ENCODE peak calls at places on chromosomes 2 and 18, in seven cellular contexts. One of them, this sample, is unnamed.

GRCh38 chr2:152409691-152410597 is 75.0 kb downstream of the FMNL2 start:
- DNase-seq in D341Med: no peak
- DNase-seq in HS-5: no peak
- DNase-seq in activated CD4-positive, alpha-beta T cell treated with anti-CD3 and anti-CD28 coated beads, Interleukin-2, amount 10 ng/mL, durations not matched to agents 7 days and 5 days: no peak
- DNase-seq in hypothalamus: no peak
- DNase-seq in activated naive CD4-positive, alpha-beta T cell treated with Interleukin-2 at 50 U/mL for 16 hours: no peak
- DNase-seq in GM03348: peak; percentile 41
- DNase-seq in this sample: no peak

GRCh38 chr2:36459725-36460137 is 104.2 kb downstream of the CRIM1 start:
- DNase-seq in activated naive CD4-positive, alpha-beta T cell treated with Interleukin-2 at 50 U/mL for 16 hours: no peak
- DNase-seq in HS-5: no peak
- DNase-seq in activated CD4-positive, alpha-beta T cell treated with anti-CD3 and anti-CD28 coated beads, Interleukin-2, amount 10 ng/mL, durations not matched to agents 7 days and 5 days: no peak
- DNase-seq in D341Med: peak; percentile 48
- DNase-seq in GM03348: no peak
- DNase-seq in hypothalamus: no peak
- DNase-seq in this sample: no peak

GRCh38 chr2:135590594-135591290 is 59.5 kb downstream of the R3HDM1 start:
- DNase-seq in hypothalamus: no peak
- DNase-seq in activated naive CD4-positive, alpha-beta T cell treated with Interleukin-2 at 50 U/mL for 16 hours: no peak
- DNase-seq in D341Med: no peak
- DNase-seq in HS-5: no peak
- DNase-seq in GM03348: no peak
- DNase-seq in activated CD4-positive, alpha-beta T cell treated with anti-CD3 and anti-CD28 coated beads, Interleukin-2, amount 10 ng/mL, durations not matched to agents 7 days and 5 days: no peak
- DNase-seq in this sample: no peak

GRCh38 chr2:177489719-177490301 is 97.2 kb downstream of the AGPS start:
- DNase-seq in D341Med: peak; percentile 36
- DNase-seq in activated CD4-positive, alpha-beta T cell treated with anti-CD3 and anti-CD28 coated beads, Interleukin-2, amount 10 ng/mL, durations not matched to agents 7 days and 5 days: no peak
- DNase-seq in HS-5: peak; percentile 13
- DNase-seq in GM03348: peak; percentile 54
- DNase-seq in activated naive CD4-positive, alpha-beta T cell treated with Interleukin-2 at 50 U/mL for 16 hours: no peak
- DNase-seq in hypothalamus: no peak
- DNase-seq in this sample: no peak

GRCh38 chr2:238784671-238785527 is 63.0 kb upstream of the TWIST2 start:
- DNase-seq in HS-5: peak; percentile 52
- DNase-seq in GM03348: peak; percentile 89
- DNase-seq in activated CD4-positive, alpha-beta T cell treated with anti-CD3 and anti-CD28 coated beads, Interleukin-2, amount 10 ng/mL, durations not matched to agents 7 days and 5 days: peak; percentile 65
- DNase-seq in D341Med: peak; percentile 77
- DNase-seq in hypothalamus: peak; percentile 52
- DNase-seq in activated naive CD4-positive, alpha-beta T cell treated with Interleukin-2 at 50 U/mL for 16 hours: peak; percentile 58
- DNase-seq in this sample: peak; percentile 69

GRCh38 chr2:235627682-235628081 is 133.8 kb downstream of the AGAP1 start:
- DNase-seq in activated CD4-positive, alpha-beta T cell treated with anti-CD3 and anti-CD28 coated beads, Interleukin-2, amount 10 ng/mL, durations not matched to agents 7 days and 5 days: no peak
- DNase-seq in GM03348: no peak
- DNase-seq in D341Med: no peak
- DNase-seq in HS-5: no peak
- DNase-seq in activated naive CD4-positive, alpha-beta T cell treated with Interleukin-2 at 50 U/mL for 16 hours: no peak
- DNase-seq in hypothalamus: no peak
- DNase-seq in this sample: no peak

GRCh38 chr2:158599609-158600008 is 142.9 kb downstream of the PKP4 start:
- DNase-seq in D341Med: no peak
- DNase-seq in activated CD4-positive, alpha-beta T cell treated with anti-CD3 and anti-CD28 coated beads, Interleukin-2, amount 10 ng/mL, durations not matched to agents 7 days and 5 days: no peak
- DNase-seq in HS-5: no peak
- DNase-seq in GM03348: no peak
- DNase-seq in activated naive CD4-positive, alpha-beta T cell treated with Interleukin-2 at 50 U/mL for 16 hours: no peak
- DNase-seq in hypothalamus: no peak
- DNase-seq in this sample: no peak

GRCh38 chr2:40412456-40412855 is 39.4 kb downstream of the SLC8A1 start:
- DNase-seq in hypothalamus: no peak
- DNase-seq in activated CD4-positive, alpha-beta T cell treated with anti-CD3 and anti-CD28 coated beads, Interleukin-2, amount 10 ng/mL, durations not matched to agents 7 days and 5 days: no peak
- DNase-seq in activated naive CD4-positive, alpha-beta T cell treated with Interleukin-2 at 50 U/mL for 16 hours: no peak
- DNase-seq in HS-5: peak; percentile 46
- DNase-seq in D341Med: no peak
- DNase-seq in GM03348: no peak
- DNase-seq in this sample: no peak

GRCh38 chr2:235637906-235638305 is 144.1 kb downstream of the AGAP1 start:
- DNase-seq in HS-5: no peak
- DNase-seq in GM03348: no peak
- DNase-seq in D341Med: no peak
- DNase-seq in activated naive CD4-positive, alpha-beta T cell treated with Interleukin-2 at 50 U/mL for 16 hours: no peak
- DNase-seq in activated CD4-positive, alpha-beta T cell treated with anti-CD3 and anti-CD28 coated beads, Interleukin-2, amount 10 ng/mL, durations not matched to agents 7 days and 5 days: no peak
- DNase-seq in hypothalamus: no peak
- DNase-seq in this sample: no peak

GRCh38 chr18:28637897-28638296 is 461.0 kb upstream of the CDH2 start:
- DNase-seq in activated naive CD4-positive, alpha-beta T cell treated with Interleukin-2 at 50 U/mL for 16 hours: no peak
- DNase-seq in HS-5: no peak
- DNase-seq in GM03348: no peak
- DNase-seq in D341Med: no peak
- DNase-seq in activated CD4-positive, alpha-beta T cell treated with anti-CD3 and anti-CD28 coated beads, Interleukin-2, amount 10 ng/mL, durations not matched to agents 7 days and 5 days: no peak
- DNase-seq in hypothalamus: no peak
- DNase-seq in this sample: no peak

GRCh38 chr2:196607073-196607472 is 32.4 kb upstream of the CCDC150 start:
- DNase-seq in D341Med: peak; percentile 67
- DNase-seq in HS-5: no peak
- DNase-seq in GM03348: no peak
- DNase-seq in activated naive CD4-positive, alpha-beta T cell treated with Interleukin-2 at 50 U/mL for 16 hours: no peak
- DNase-seq in activated CD4-positive, alpha-beta T cell treated with anti-CD3 and anti-CD28 coated beads, Interleukin-2, amount 10 ng/mL, durations not matched to agents 7 days and 5 days: no peak
- DNase-seq in hypothalamus: no peak
- DNase-seq in this sample: no peak

GRCh38 chr2:224268441-224268840 is 133.5 kb downstream of the FAM124B start:
- DNase-seq in HS-5: peak; percentile 53
- DNase-seq in GM03348: peak; percentile 13
- DNase-seq in hypothalamus: no peak
- DNase-seq in activated CD4-positive, alpha-beta T cell treated with anti-CD3 and anti-CD28 coated beads, Interleukin-2, amount 10 ng/mL, durations not matched to agents 7 days and 5 days: no peak
- DNase-seq in D341Med: no peak
- DNase-seq in activated naive CD4-positive, alpha-beta T cell treated with Interleukin-2 at 50 U/mL for 16 hours: no peak
- DNase-seq in this sample: no peak

GRCh38 chr2:219724628-219725027 is 97.2 kb downstream of the SLC4A3 start:
- DNase-seq in D341Med: no peak
- DNase-seq in GM03348: peak; percentile 36
- DNase-seq in hypothalamus: no peak
- DNase-seq in activated naive CD4-positive, alpha-beta T cell treated with Interleukin-2 at 50 U/mL for 16 hours: no peak
- DNase-seq in activated CD4-positive, alpha-beta T cell treated with anti-CD3 and anti-CD28 coated beads, Interleukin-2, amount 10 ng/mL, durations not matched to agents 7 days and 5 days: no peak
- DNase-seq in HS-5: no peak
- DNase-seq in this sample: no peak

GRCh38 chr2:169272035-169272434 is 90.3 kb downstream of the LRP2 start:
- DNase-seq in GM03348: no peak
- DNase-seq in hypothalamus: no peak
- DNase-seq in activated naive CD4-positive, alpha-beta T cell treated with Interleukin-2 at 50 U/mL for 16 hours: no peak
- DNase-seq in D341Med: no peak
- DNase-seq in activated CD4-positive, alpha-beta T cell treated with anti-CD3 and anti-CD28 coated beads, Interleukin-2, amount 10 ng/mL, durations not matched to agents 7 days and 5 days: no peak
- DNase-seq in HS-5: no peak
- DNase-seq in this sample: no peak

GRCh38 chr18:31970617-31971016 is 27.7 kb upstream of the TRAPPC8 start:
- DNase-seq in D341Med: no peak
- DNase-seq in activated CD4-positive, alpha-beta T cell treated with anti-CD3 and anti-CD28 coated beads, Interleukin-2, amount 10 ng/mL, durations not matched to agents 7 days and 5 days: no peak
- DNase-seq in activated naive CD4-positive, alpha-beta T cell treated with Interleukin-2 at 50 U/mL for 16 hours: no peak
- DNase-seq in HS-5: no peak
- DNase-seq in hypothalamus: no peak
- DNase-seq in GM03348: no peak
- DNase-seq in this sample: no peak

GRCh38 chr18:23204589-23205235 is 69.4 kb downstream of the CABLES1 start:
- DNase-seq in activated naive CD4-positive, alpha-beta T cell treated with Interleukin-2 at 50 U/mL for 16 hours: no peak
- DNase-seq in HS-5: no peak
- DNase-seq in hypothalamus: no peak
- DNase-seq in GM03348: no peak
- DNase-seq in activated CD4-positive, alpha-beta T cell treated with anti-CD3 and anti-CD28 coated beads, Interleukin-2, amount 10 ng/mL, durations not matched to agents 7 days and 5 days: no peak
- DNase-seq in D341Med: no peak
- DNase-seq in this sample: no peak

GRCh38 chr2:127165539-127165935 is 54.6 kb downstream of the CYP27C1 start:
- DNase-seq in activated CD4-positive, alpha-beta T cell treated with anti-CD3 and anti-CD28 coated beads, Interleukin-2, amount 10 ng/mL, durations not matched to agents 7 days and 5 days: no peak
- DNase-seq in HS-5: no peak
- DNase-seq in GM03348: no peak
- DNase-seq in D341Med: no peak
- DNase-seq in hypothalamus: no peak
- DNase-seq in activated naive CD4-positive, alpha-beta T cell treated with Interleukin-2 at 50 U/mL for 16 hours: no peak
- DNase-seq in this sample: no peak

GRCh38 chr18:75110311-75110710 is 98.6 kb downstream of the PTGR3 start:
- DNase-seq in activated naive CD4-positive, alpha-beta T cell treated with Interleukin-2 at 50 U/mL for 16 hours: no peak
- DNase-seq in GM03348: no peak
- DNase-seq in HS-5: no peak
- DNase-seq in hypothalamus: no peak
- DNase-seq in D341Med: no peak
- DNase-seq in activated CD4-positive, alpha-beta T cell treated with anti-CD3 and anti-CD28 coated beads, Interleukin-2, amount 10 ng/mL, durations not matched to agents 7 days and 5 days: no peak
- DNase-seq in this sample: no peak

GRCh38 chr2:95323347-95324155 is 26.4 kb downstream of the KCNIP3 start:
- DNase-seq in D341Med: peak; percentile 67
- DNase-seq in HS-5: no peak
- DNase-seq in activated naive CD4-positive, alpha-beta T cell treated with Interleukin-2 at 50 U/mL for 16 hours: no peak
- DNase-seq in activated CD4-positive, alpha-beta T cell treated with anti-CD3 and anti-CD28 coated beads, Interleukin-2, amount 10 ng/mL, durations not matched to agents 7 days and 5 days: no peak
- DNase-seq in GM03348: peak; percentile 76
- DNase-seq in hypothalamus: no peak
- DNase-seq in this sample: no peak

GRCh38 chr18:58668897-58669296 is 2.4 kb upstream of the MALT1 start:
- DNase-seq in activated CD4-positive, alpha-beta T cell treated with anti-CD3 and anti-CD28 coated beads, Interleukin-2, amount 10 ng/mL, durations not matched to agents 7 days and 5 days: no peak
- DNase-seq in HS-5: no peak
- DNase-seq in D341Med: no peak
- DNase-seq in GM03348: no peak
- DNase-seq in activated naive CD4-positive, alpha-beta T cell treated with Interleukin-2 at 50 U/mL for 16 hours: no peak
- DNase-seq in hypothalamus: no peak
- DNase-seq in this sample: no peak

GRCh38 chr2:235551965-235552364 is 58.1 kb downstream of the AGAP1 start:
- DNase-seq in activated CD4-positive, alpha-beta T cell treated with anti-CD3 and anti-CD28 coated beads, Interleukin-2, amount 10 ng/mL, durations not matched to agents 7 days and 5 days: no peak
- DNase-seq in HS-5: no peak
- DNase-seq in hypothalamus: peak; percentile 43
- DNase-seq in GM03348: peak; percentile 41
- DNase-seq in activated naive CD4-positive, alpha-beta T cell treated with Interleukin-2 at 50 U/mL for 16 hours: no peak
- DNase-seq in D341Med: peak; percentile 85
- DNase-seq in this sample: peak; percentile 53

GRCh38 chr18:13353424-13353823 is 134.9 kb downstream of the LDLRAD4 start:
- DNase-seq in activated CD4-positive, alpha-beta T cell treated with anti-CD3 and anti-CD28 coated beads, Interleukin-2, amount 10 ng/mL, durations not matched to agents 7 days and 5 days: peak; percentile 25
- DNase-seq in activated naive CD4-positive, alpha-beta T cell treated with Interleukin-2 at 50 U/mL for 16 hours: no peak
- DNase-seq in D341Med: no peak
- DNase-seq in HS-5: no peak
- DNase-seq in GM03348: no peak
- DNase-seq in hypothalamus: no peak
- DNase-seq in this sample: no peak

GRCh38 chr2:86038291-86039081 is 67.2 kb downstream of the POLR1A start:
- DNase-seq in GM03348: peak; percentile 60
- DNase-seq in D341Med: no peak
- DNase-seq in hypothalamus: no peak
- DNase-seq in HS-5: no peak
- DNase-seq in activated naive CD4-positive, alpha-beta T cell treated with Interleukin-2 at 50 U/mL for 16 hours: peak; percentile 64
- DNase-seq in activated CD4-positive, alpha-beta T cell treated with anti-CD3 and anti-CD28 coated beads, Interleukin-2, amount 10 ng/mL, durations not matched to agents 7 days and 5 days: peak; percentile 87
- DNase-seq in this sample: peak; percentile 21

GRCh38 chr2:18988557-18989232 is 369.7 kb downstream of the OSR1 start:
- DNase-seq in hypothalamus: no peak
- DNase-seq in HS-5: no peak
- DNase-seq in activated CD4-positive, alpha-beta T cell treated with anti-CD3 and anti-CD28 coated beads, Interleukin-2, amount 10 ng/mL, durations not matched to agents 7 days and 5 days: no peak
- DNase-seq in activated naive CD4-positive, alpha-beta T cell treated with Interleukin-2 at 50 U/mL for 16 hours: no peak
- DNase-seq in D341Med: no peak
- DNase-seq in GM03348: no peak
- DNase-seq in this sample: no peak

This sample was measured in pancreas.